ENCODE peak calls at places on chromosomes 3 and 15, in nine cellular contexts. Y is hepatocyte, B is AG09309, I is astrocyte of the spinal cord, S is cardiac fibroblast, E is endothelial cell, J is GM10248, R is progenitor cell of endocrine pancreas, T is ovary. N is an unnamed sample.

GRCh38 chr3:37999836-38000235 is 9.2 kb downstream of the VILL start:
- DNase-seq in Y (no peak), B (no peak), I (no peak), S (no peak), E (no peak), J (no peak), R (no peak), T (peak; percentile 19), N (no peak)

GRCh38 chr15:94455297-94455696 is 223.9 kb downstream of the MCTP2 start:
- DNase-seq in Y (no peak), B (no peak), I (no peak), S (no peak), E (no peak), J (no peak), R (no peak), T (no peak), N (no peak)

GRCh38 chr3:119194237-119195150 is 21.1 kb downstream of the UPK1B start:
- DNase-seq in Y (no peak), B (no peak), I (peak; percentile 6), S (no peak), E (no peak), J (no peak), R (no peak), T (no peak), N (no peak)

GRCh38 chr3:154151969-154152368 is 30.8 kb downstream of the ARHGEF26 start:
- DNase-seq in Y (no peak), B (peak; percentile 69), I (peak; percentile 67), S (peak; percentile 72), E (no peak), J (no peak), R (no peak), T (no peak), N (no peak)

GRCh38 chr3:43185656-43186375 is 79.9 kb upstream of the POMGNT2 start:
- DNase-seq in Y (no peak), B (peak; percentile 83), I (peak; percentile 38), S (peak; percentile 17), E (no peak), J (no peak), R (no peak), T (no peak), N (no peak)

GRCh38 chr3:9028134-9028533 is 64.9 kb upstream of the RAD18 start:
- DNase-seq in Y (peak; percentile 64), B (peak; percentile 25), I (peak; percentile 74), S (peak; percentile 84), E (no peak), J (no peak), R (no peak), T (peak; percentile 95), N (peak; percentile 45)

GRCh38 chr3:49700014-49700413 is 10.7 kb downstream of the RNF123 start:
- DNase-seq in Y (no peak), B (no peak), I (no peak), S (no peak), E (no peak), J (no peak), R (no peak), T (no peak), N (no peak)

GRCh38 chr15:78301813-78302212 is 2.4 kb upstream of the SKIC8 start:
- DNase-seq in Y (no peak), B (no peak), I (peak; percentile 37), S (no peak), E (no peak), J (no peak), R (no peak), T (no peak), N (no peak)

GRCh38 chr15:95284933-95285401 is 1045.5 kb upstream of the NR2F2 start:
- DNase-seq in Y (no peak), B (no peak), I (peak; percentile 77), S (peak; percentile 88), E (peak; percentile 13), J (no peak), R (no peak), T (no peak), N (no peak)

GRCh38 chr3:112734171-112734570 is 93.2 kb upstream of the CCDC80 start:
- DNase-seq in Y (no peak), B (no peak), I (no peak), S (peak; percentile 34), E (no peak), J (no peak), R (no peak), T (no peak), N (no peak)

GRCh38 chr3:28905798-28906197 is 375.1 kb upstream of the RBMS3 start:
- DNase-seq in Y (no peak), B (no peak), I (no peak), S (no peak), E (peak; percentile 7), J (no peak), R (no peak), T (no peak), N (no peak)

GRCh38 chr3:34019158-34019557 is 220.7 kb downstream of the PDCD6IP start:
- DNase-seq in Y (no peak), B (no peak), I (no peak), S (no peak), E (no peak), J (no peak), R (no peak), T (no peak), N (no peak)

GRCh38 chr15:47218295-47218694 is 499.0 kb upstream of the SEMA6D start:
- DNase-seq in Y (no peak), B (no peak), I (peak; percentile 61), S (no peak), E (no peak), J (no peak), R (no peak), T (no peak), N (no peak)

GRCh38 chr3:30464381-30464780 is 142.0 kb upstream of the TGFBR2 start:
- DNase-seq in Y (no peak), B (no peak), I (no peak), S (no peak), E (no peak), J (no peak), R (no peak), T (no peak), N (no peak)

GRCh38 chr3:152477422-152477821 is 208.7 kb downstream of the MBNL1 start:
- DNase-seq in Y (no peak), B (no peak), I (no peak), S (peak; percentile 30), E (no peak), J (no peak), R (no peak), T (no peak), N (no peak)

GRCh38 chr15:68278345-68279217 is 1.0 kb downstream of the FEM1B start:
- DNase-seq in Y (no peak), B (no peak), I (peak; percentile 49), S (peak; percentile 20), E (no peak), J (no peak), R (no peak), T (no peak), N (peak; percentile 28)

GRCh38 chr3:157280786-157281185 is 120.8 kb upstream of the CCNL1 start:
- DNase-seq in Y (no peak), B (no peak), I (no peak), S (peak; percentile 46), E (no peak), J (no peak), R (no peak), T (no peak), N (no peak)

GRCh38 chr15:95108673-95109072 is 877.3 kb downstream of the MCTP2 start:
- DNase-seq in Y (no peak), B (no peak), I (no peak), S (no peak), E (no peak), J (no peak), R (no peak), T (no peak), N (no peak)

GRCh38 chr3:39154323-39155021 is 1.1 kb upstream of the CSRNP1 start:
- DNase-seq in Y (peak; percentile 80), B (no peak), I (no peak), S (no peak), E (peak; percentile 58), J (no peak), R (no peak), T (peak; percentile 74), N (peak; percentile 31)

GRCh38 chr15:25184356-25185155 is 229.8 kb downstream of the SNRPN start:
- DNase-seq in Y (no peak), B (no peak), I (no peak), S (no peak), E (no peak), J (no peak), R (no peak), T (no peak), N (no peak)

GRCh38 chr3:137294139-137294538 is 336.4 kb downstream of the IL20RB start:
- DNase-seq in Y (no peak), B (no peak), I (no peak), S (no peak), E (no peak), J (no peak), R (no peak), T (peak; percentile 10), N (no peak)

GRCh38 chr15:80796424-80796823 is 17.3 kb downstream of the CEMIP start:
- DNase-seq in Y (no peak), B (no peak), I (no peak), S (no peak), E (no peak), J (no peak), R (no peak), T (no peak), N (no peak)

GRCh38 chr3:11327619-11328018 is 55.4 kb downstream of the ATG7 start:
- DNase-seq in Y (no peak), B (no peak), I (no peak), S (no peak), E (no peak), J (no peak), R (no peak), T (no peak), N (no peak)

GRCh38 chr15:43225201-43225949 is 4.6 kb upstream of the EPB42 start:
- DNase-seq in Y (peak; percentile 83), B (no peak), I (peak; percentile 68), S (peak; percentile 76), E (peak; percentile 41), J (peak; percentile 79), R (no peak), T (no peak), N (peak; percentile 77)
- TF ChIP-seq CTCF in Y (peak; percentile 64), B (peak; percentile 87), I (peak; percentile 85), S (peak; percentile 85), E (peak; percentile 56), J (peak; percentile 72), R (peak; percentile 67), T (peak; percentile 30), N (peak; percentile 75)

GRCh38 chr15:82648257-82649103 is 1.3 kb upstream of the CPEB1 start:
- DNase-seq in Y (no peak), B (no peak), I (no peak), S (peak; percentile 8), E (no peak), J (no peak), R (no peak), T (peak; percentile 32), N (no peak)
- TF ChIP-seq CTCF in Y (no peak), B (no peak), I (peak; percentile 7), S (no peak), E (no peak), J (no peak), R (no peak), T (no peak), N (no peak)

GRCh38 chr3:133938770-133939495 is 43.3 kb upstream of the RAB6B start:
- DNase-seq in Y (no peak), B (no peak), I (no peak), S (peak; percentile 41), E (no peak), J (no peak), R (no peak), T (no peak), N (peak; percentile 39)
- TF ChIP-seq CTCF in Y (no peak), B (no peak), I (peak; percentile 55), S (peak; percentile 22), E (no peak), J (no peak), R (no peak), T (no peak), N (peak; percentile 1)

GRCh38 chr3:160449660-160450598 is at the start of gene TRIM59:
- DNase-seq in Y (peak; percentile 98), B (peak; percentile 86), I (peak; percentile 99), S (peak; percentile 98), E (peak; percentile 94), J (peak; percentile 99), R (peak; percentile 96), T (peak; percentile 82), N (peak; percentile 94)
- TF ChIP-seq CTCF in Y (no peak), B (peak; percentile 17), I (peak; percentile 0), S (no peak), E (no peak), J (no peak), R (peak; percentile 19), T (no peak), N (no peak)